ENCODE peak calls at places on chromosome 2, in six cellular contexts. Y is neural progenitor cell; V is AG04450; E is EH; P is stimulated activated CD8-positive, alpha-beta memory T cell treated with anti-CD3 and anti-CD28 coated beads, Interleukin-4, amount 100 ng/mL, for 24 hours; G is GM03348. H is an unnamed sample.

GRCh38 chr2:28544405-28544914 is 48.6 kb downstream of the PLB1 start:
- DNase-seq in Y (peak), V (no peak), E (no peak), P (no peak), G (no peak), H (no peak)

GRCh38 chr2:240768216-240768615 is 51.8 kb downstream of the KIF1A start:
- DNase-seq in Y (no peak), V (no peak), E (no peak), P (no peak), G (no peak), H (no peak)

GRCh38 chr2:27249891-27250651 is 12.8 kb downstream of the SLC30A3 start:
- DNase-seq in Y (peak), V (no peak), E (peak), P (peak), G (peak), H (peak)

GRCh38 chr2:144515694-144516416 is 4.1 kb downstream of the ZEB2 start:
- DNase-seq in Y (peak), V (no peak), E (peak), P (no peak), G (peak), H (peak)

GRCh38 chr2:10495311-10495987 is 47.3 kb upstream of the ODC1 start:
- DNase-seq in Y (no peak), V (no peak), E (no peak), P (no peak), G (no peak), H (peak)

GRCh38 chr2:1727796-1728474 is 16.4 kb downstream of the PXDN start:
- DNase-seq in Y (no peak), V (no peak), E (no peak), P (no peak), G (no peak), H (no peak)

GRCh38 chr2:86750240-86750839 is 30.2 kb downstream of the RMND5A start:
- DNase-seq in Y (no peak), V (no peak), E (peak), P (no peak), G (no peak), H (peak)

GRCh38 chr2:233996436-233996835 is 54.1 kb upstream of the SPP2 start:
- DNase-seq in Y (no peak), V (peak), E (peak), P (no peak), G (peak), H (no peak)

GRCh38 chr2:12928197-12928596 is 211.5 kb downstream of the TRIB2 start:
- DNase-seq in Y (no peak), V (peak), E (peak), P (no peak), G (peak), H (no peak)

GRCh38 chr2:100283724-100284501 is 38.4 kb downstream of the LONRF2 start:
- DNase-seq in Y (no peak), V (no peak), E (no peak), P (no peak), G (no peak), H (no peak)

GRCh38 chr2:69581774-69582581 is 61.6 kb downstream of the AAK1 start:
- DNase-seq in Y (no peak), V (no peak), E (peak), P (no peak), G (peak), H (peak)

GRCh38 chr2:161138429-161138828 is 21.8 kb upstream of the TANK start:
- DNase-seq in Y (no peak), V (no peak), E (no peak), P (no peak), G (no peak), H (no peak)

GRCh38 chr2:28751956-28752607 is 452 bp downstream of the PPP1CB start:
- DNase-seq in Y (peak), V (no peak), E (peak), P (peak), G (peak), H (no peak)

GRCh38 chr2:121362226-121362625 is 77.2 kb upstream of the TFCP2L1 start:
- DNase-seq in Y (no peak), V (no peak), E (no peak), P (no peak), G (no peak), H (no peak)